ENCODE peak calls at places on chromosomes 1 and 21, in six cellular contexts. One of them, this sample, is unnamed.

GRCh38 chr1:156629825-156630449 is 10.7 kb downstream of the HAPLN2 start:
- DNase-seq in caudate nucleus: no peak
- DNase-seq in NCI-H748 treated with DMSO at 0.1 percent for 48 hours: no peak
- DNase-seq in ACHN: no peak
- DNase-seq in naive thymus-derived CD4-positive, alpha-beta T cell: no peak
- DNase-seq in COR-L47: no peak
- DNase-seq in this sample: no peak

GRCh38 chr1:9668080-9668479 is 16.5 kb downstream of the PIK3CD start:
- DNase-seq in ACHN: no peak
- DNase-seq in naive thymus-derived CD4-positive, alpha-beta T cell: no peak
- DNase-seq in NCI-H748 treated with DMSO at 0.1 percent for 48 hours: no peak
- DNase-seq in COR-L47: no peak
- DNase-seq in caudate nucleus: no peak
- DNase-seq in this sample: no peak

GRCh38 chr21:36175771-36176565 is 19.3 kb downstream of the DOP1B start:
- DNase-seq in naive thymus-derived CD4-positive, alpha-beta T cell: peak
- DNase-seq in COR-L47: no peak
- DNase-seq in ACHN: no peak
- DNase-seq in caudate nucleus: no peak
- DNase-seq in NCI-H748 treated with DMSO at 0.1 percent for 48 hours: no peak
- DNase-seq in this sample: peak

GRCh38 chr21:42233067-42233981 is 14.4 kb downstream of the ABCG1 start:
- DNase-seq in ACHN: no peak
- DNase-seq in NCI-H748 treated with DMSO at 0.1 percent for 48 hours: no peak
- DNase-seq in COR-L47: no peak
- DNase-seq in naive thymus-derived CD4-positive, alpha-beta T cell: peak
- DNase-seq in caudate nucleus: no peak
- DNase-seq in this sample: peak

GRCh38 chr1:31769720-31770390 is 5.7 kb upstream of the ADGRB2 start:
- DNase-seq in caudate nucleus: no peak
- DNase-seq in naive thymus-derived CD4-positive, alpha-beta T cell: no peak
- DNase-seq in ACHN: peak
- DNase-seq in COR-L47: peak
- DNase-seq in NCI-H748 treated with DMSO at 0.1 percent for 48 hours: no peak
- DNase-seq in this sample: no peak

GRCh38 chr1:222369991-222370910 is 177.7 kb downstream of the HHIPL2 start:
- DNase-seq in ACHN: no peak
- DNase-seq in caudate nucleus: no peak
- DNase-seq in COR-L47: no peak
- DNase-seq in NCI-H748 treated with DMSO at 0.1 percent for 48 hours: no peak
- DNase-seq in naive thymus-derived CD4-positive, alpha-beta T cell: no peak
- DNase-seq in this sample: no peak

GRCh38 chr1:55958498-55958897 is 620.9 kb downstream of the PLPP3 start:
- DNase-seq in ACHN: no peak
- DNase-seq in caudate nucleus: no peak
- DNase-seq in NCI-H748 treated with DMSO at 0.1 percent for 48 hours: no peak
- DNase-seq in COR-L47: no peak
- DNase-seq in naive thymus-derived CD4-positive, alpha-beta T cell: no peak
- DNase-seq in this sample: no peak

GRCh38 chr21:37463083-37463780 is 96.7 kb downstream of the DYRK1A start:
- DNase-seq in ACHN: peak
- DNase-seq in naive thymus-derived CD4-positive, alpha-beta T cell: peak
- DNase-seq in NCI-H748 treated with DMSO at 0.1 percent for 48 hours: peak
- DNase-seq in COR-L47: peak
- DNase-seq in caudate nucleus: no peak
- DNase-seq in this sample: no peak

GRCh38 chr1:89198500-89199072 is at the start of gene GBP4:
- DNase-seq in naive thymus-derived CD4-positive, alpha-beta T cell: peak
- DNase-seq in ACHN: peak
- DNase-seq in NCI-H748 treated with DMSO at 0.1 percent for 48 hours: no peak
- DNase-seq in caudate nucleus: no peak
- DNase-seq in COR-L47: no peak
- DNase-seq in this sample: no peak

GRCh38 chr1:154263465-154264332 is 8.7 kb upstream of the HAX1 start:
- DNase-seq in ACHN: no peak
- DNase-seq in NCI-H748 treated with DMSO at 0.1 percent for 48 hours: no peak
- DNase-seq in naive thymus-derived CD4-positive, alpha-beta T cell: no peak
- DNase-seq in COR-L47: no peak
- DNase-seq in caudate nucleus: no peak
- DNase-seq in this sample: no peak

GRCh38 chr1:68010094-68010493 is 40.3 kb downstream of the DIRAS3 start:
- DNase-seq in COR-L47: peak
- DNase-seq in ACHN: peak
- DNase-seq in caudate nucleus: no peak
- DNase-seq in NCI-H748 treated with DMSO at 0.1 percent for 48 hours: peak
- DNase-seq in naive thymus-derived CD4-positive, alpha-beta T cell: no peak
- DNase-seq in this sample: peak

GRCh38 chr1:185996211-185996610 is 262.0 kb downstream of the HMCN1 start:
- DNase-seq in caudate nucleus: no peak
- DNase-seq in NCI-H748 treated with DMSO at 0.1 percent for 48 hours: no peak
- DNase-seq in COR-L47: no peak
- DNase-seq in naive thymus-derived CD4-positive, alpha-beta T cell: no peak
- DNase-seq in ACHN: peak
- DNase-seq in this sample: no peak

GRCh38 chr1:118987431-118988185 is 535 bp downstream of the TBX15 start:
- DNase-seq in NCI-H748 treated with DMSO at 0.1 percent for 48 hours: peak
- DNase-seq in naive thymus-derived CD4-positive, alpha-beta T cell: no peak
- DNase-seq in COR-L47: no peak
- DNase-seq in caudate nucleus: no peak
- DNase-seq in ACHN: peak
- DNase-seq in this sample: no peak

GRCh38 chr1:117523111-117523510 is 82.7 kb upstream of the TENT5C start:
- DNase-seq in COR-L47: no peak
- DNase-seq in naive thymus-derived CD4-positive, alpha-beta T cell: no peak
- DNase-seq in NCI-H748 treated with DMSO at 0.1 percent for 48 hours: no peak
- DNase-seq in caudate nucleus: no peak
- DNase-seq in ACHN: no peak
- DNase-seq in this sample: no peak

This sample was measured in NCI-H146.